ENCODE peak calls at places on chromosomes 12 and 14, in seven cellular contexts. U is uterus, N is mammary epithelial cell, O is left lung, S is HFFc6, P is fibroblast of lung, R is natural killer cell. X is an unnamed sample.

GRCh38 chr12:14962797-14963196 is 1.4 kb upstream of the ARHGDIB start:
- DNase-seq in N (no peak), S (no peak), U (no peak), O (no peak), P (no peak), R (no peak), X (no peak)

GRCh38 chr12:2624543-2625266 is 170.1 kb upstream of the FKBP4 start:
- DNase-seq in P (no peak), U (no peak), S (peak; percentile 50), O (no peak), R (no peak), N (peak; percentile 67), X (no peak)

GRCh38 chr12:24948816-24949722 is at the start of gene BCAT1:
- DNase-seq in O (peak; percentile 94), P (peak; percentile 89), N (peak; percentile 32), S (peak; percentile 68), R (peak; percentile 19), U (peak; percentile 74), X (peak; percentile 96)

GRCh38 chr12:32901553-32901952 is 5.0 kb upstream of the PKP2 start:
- DNase-seq in R (no peak), P (peak; percentile 54), S (no peak), N (peak; percentile 80), U (no peak), O (no peak), X (no peak)

GRCh38 chr12:56565510-56566101 is 44.0 kb downstream of the RBMS2 start:
- DNase-seq in S (peak; percentile 40), O (no peak), N (no peak), P (peak; percentile 35), R (no peak), U (peak; percentile 72), X (no peak)

GRCh38 chr14:68463705-68464104 is 329.2 kb downstream of the ZFP36L1 start:
- DNase-seq in R (no peak), U (no peak), O (no peak), S (no peak), P (peak; percentile 53), N (no peak), X (no peak)

GRCh38 chr14:90275820-90276219 is 19.5 kb downstream of the PSMC1 start:
- DNase-seq in O (no peak), U (no peak), S (no peak), N (no peak), R (no peak), P (peak; percentile 85), X (no peak)

GRCh38 chr12:88960213-88960878 is 380.1 kb upstream of the KITLG start:
- DNase-seq in U (no peak), P (peak; percentile 75), O (no peak), N (peak; percentile 37), S (peak; percentile 41), R (no peak), X (no peak)

GRCh38 chr12:49055978-49056754 is 4.4 kb downstream of the KMT2D start:
- DNase-seq in O (no peak), U (peak; percentile 51), S (peak; percentile 65), N (peak; percentile 63), R (no peak), P (peak; percentile 68), X (no peak)

GRCh38 chr14:73022051-73022450 is 4.9 kb downstream of the ZFYVE1 start:
- DNase-seq in P (no peak), S (no peak), O (no peak), U (no peak), R (no peak), N (peak; percentile 30), X (no peak)

GRCh38 chr12:71688961-71689570 is 3.2 kb downstream of the TMEM19 start:
- DNase-seq in S (no peak), O (no peak), R (no peak), P (no peak), N (no peak), U (no peak), X (no peak)
- TF ChIP-seq CTCF in S (no peak), O (no peak), R (no peak), P (no peak), N (no peak), U (no peak), X (no peak)

GRCh38 chr12:52975820-52976573 is 27.1 kb downstream of the KRT18 start:
- DNase-seq in S (peak; percentile 68), R (no peak), P (no peak), O (no peak), N (peak; percentile 25), U (no peak), X (no peak)
- TF ChIP-seq CTCF in S (peak; percentile 57), R (no peak), P (no peak), O (no peak), N (peak; percentile 50), U (no peak), X (peak; percentile 44)

GRCh38 chr12:63766498-63766897 is 13.2 kb upstream of the RXYLT1 start:
- DNase-seq in O (no peak), R (no peak), P (no peak), N (no peak), S (no peak), U (no peak), X (no peak)
- TF ChIP-seq CTCF in O (no peak), R (no peak), P (no peak), N (peak; percentile 23), S (peak; percentile 61), U (no peak), X (peak; percentile 86)

GRCh38 chr12:131318045-131318685 is 364.5 kb downstream of the ADGRD1 start:
- DNase-seq in S (no peak), R (no peak), P (no peak), U (no peak), N (no peak), O (no peak), X (no peak)
- TF ChIP-seq CTCF in S (no peak), R (no peak), P (no peak), U (no peak), N (no peak), O (no peak), X (no peak)

GRCh38 chr12:128268348-128268725 is 1.4 kb downstream of the TMEM132C start:
- DNase-seq in N (no peak), S (no peak), O (peak; percentile 66), U (no peak), R (no peak), P (no peak), X (no peak)
- TF ChIP-seq CTCF in N (no peak), S (no peak), O (no peak), U (no peak), R (no peak), P (no peak), X (no peak)

GRCh38 chr12:5094550-5094949 is 50.9 kb downstream of the KCNA5 start:
- DNase-seq in P (peak; percentile 28), U (no peak), R (no peak), N (no peak), S (no peak), O (no peak), X (no peak)

GRCh38 chr12:5099136-5099535 is 55.5 kb downstream of the KCNA5 start:
- DNase-seq in P (no peak), S (no peak), R (no peak), U (no peak), O (no peak), N (no peak), X (no peak)

GRCh38 chr12:5094986-5095385 is 51.3 kb downstream of the KCNA5 start:
- DNase-seq in U (no peak), P (no peak), O (no peak), N (no peak), S (no peak), R (no peak), X (no peak)

GRCh38 chr12:5097786-5098185 is 54.1 kb downstream of the KCNA5 start:
- DNase-seq in R (no peak), O (no peak), P (no peak), U (no peak), N (no peak), S (no peak), X (no peak)

DNA sequence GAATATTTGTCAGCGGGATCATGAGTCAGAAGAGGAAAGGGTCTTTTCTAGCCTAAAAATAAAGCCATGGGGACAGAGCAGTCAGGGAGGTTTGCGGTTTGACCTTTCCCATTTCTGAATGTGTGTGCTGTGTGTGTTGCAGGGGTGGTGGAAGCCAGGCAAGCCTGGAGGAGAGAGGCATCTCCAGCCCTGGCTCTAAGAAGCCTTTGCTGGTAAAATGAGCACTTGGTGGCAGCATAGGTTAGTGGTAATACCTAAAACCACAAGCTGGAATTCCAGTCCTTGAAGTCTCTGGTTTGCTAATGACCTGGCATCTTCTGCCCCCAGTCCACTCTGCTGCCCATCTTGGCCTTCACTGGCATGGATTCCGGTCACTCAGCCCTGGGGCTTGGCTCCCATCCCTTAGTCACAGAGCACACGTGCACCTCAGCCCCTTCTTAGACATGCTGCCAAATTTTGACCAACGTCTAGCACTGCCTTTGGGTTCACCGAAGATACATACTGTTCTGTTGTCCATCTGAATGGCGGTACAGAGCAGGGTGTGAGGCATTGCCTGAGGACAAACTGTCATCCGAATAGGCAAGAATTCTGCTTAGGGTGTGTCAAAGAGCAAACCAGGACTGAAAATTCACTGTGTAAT is 52.7 kb downstream of the KCNA5 start:
- DNase-seq in U (no peak), R (no peak), P (peak; percentile 81), S (peak; percentile 93), O (no peak), N (peak; percentile 38), X (no peak)
- TF ChIP-seq CTCF in U (no peak), R (no peak), P (peak; percentile 22), S (peak; percentile 63), O (no peak), N (peak; percentile 44), X (peak; percentile 70)

DNA sequence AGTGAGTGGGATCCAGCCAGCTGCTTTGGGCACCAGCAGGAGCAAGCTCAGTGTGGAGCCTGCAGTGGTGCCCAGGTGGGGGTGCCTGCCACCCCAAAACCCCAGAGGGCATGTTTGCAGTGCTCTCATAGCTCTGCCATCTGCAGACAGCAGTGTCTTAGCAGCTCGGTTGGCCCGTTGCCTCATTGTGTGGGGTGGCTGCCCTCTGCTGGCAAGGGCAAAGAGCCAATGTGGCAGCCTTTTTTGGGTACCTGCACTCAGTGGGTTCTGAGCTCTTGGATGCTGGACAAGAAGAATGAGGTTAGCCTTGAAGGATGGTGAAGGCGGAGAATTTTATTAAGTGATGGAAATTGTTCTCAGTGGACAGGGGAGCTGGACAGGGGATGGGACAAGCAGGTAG is 52.3 kb downstream of the NEUROD4 start:
- DNase-seq in R (peak; percentile 44), S (peak; percentile 33), O (peak; percentile 81), P (peak; percentile 5), N (peak; percentile 28), U (no peak), X (no peak)
- TF ChIP-seq CTCF in R (peak; percentile 36), S (peak; percentile 68), O (peak; percentile 22), P (no peak), N (peak; percentile 73), U (no peak), X (peak; percentile 37)

DNA sequence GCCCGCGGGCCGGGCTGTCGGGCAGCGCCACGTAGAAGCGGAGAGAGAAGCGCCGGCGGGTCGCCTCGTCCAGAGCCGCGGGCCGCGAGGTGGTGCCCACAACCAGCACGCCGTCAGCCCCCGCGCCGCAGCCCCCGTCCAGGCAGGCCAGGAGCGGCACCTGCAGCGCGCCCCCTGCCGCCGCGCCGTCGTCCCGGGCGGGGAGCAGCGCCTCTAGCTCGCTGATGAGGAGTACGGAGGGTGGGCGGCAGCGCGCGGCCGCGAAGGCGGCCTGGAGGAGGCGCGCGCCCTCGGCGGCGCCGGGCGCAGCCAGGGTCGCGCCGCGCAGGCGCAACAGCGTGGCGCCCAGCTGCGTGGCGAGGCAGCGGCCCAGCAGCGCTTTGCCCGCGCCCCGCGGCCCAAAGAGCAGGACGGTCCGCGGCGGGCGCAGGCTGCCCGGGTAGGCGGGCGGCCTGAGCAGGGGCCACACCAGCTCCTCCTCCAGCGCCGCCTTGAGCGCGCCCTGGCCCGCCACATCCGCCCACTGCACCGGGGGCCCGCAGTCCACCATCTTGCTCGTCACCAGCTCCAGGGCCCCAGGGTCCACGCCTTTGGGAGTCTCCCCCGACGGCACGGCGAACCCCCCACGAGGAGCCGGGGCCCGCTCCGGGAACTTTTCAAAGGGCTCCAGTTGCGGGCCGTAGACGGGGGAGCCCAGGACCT is 27.6 kb downstream of the FIGNL2 start:
- DNase-seq in U (peak; percentile 67), N (no peak), S (no peak), P (peak; percentile 71), O (peak; percentile 86), R (peak; percentile 75), X (no peak)
- TF ChIP-seq CTCF in U (peak; percentile 34), N (no peak), S (no peak), P (peak; percentile 8), O (no peak), R (peak; percentile 58), X (peak; percentile 73)

X was measured in chondrocyte.